ENCODE peak calls at places on chromosomes 7 and 10, in nine cellular contexts. I is NCI-H2081; T is T-helper 1 cell; V is astrocyte of the spinal cord; Q is central memory CD4-positive, alpha-beta T cell; S is CD8-positive, alpha-beta memory T cell; E is AG08395; J is naive thymus-derived CD8-positive, alpha-beta T cell; R is Panc1. Y is an unnamed sample.

GRCh38 chr10:11673346-11674330 is 62.2 kb upstream of the USP6NL start:
- DNase-seq in I (no peak), T (no peak), V (no peak), Q (no peak), S (no peak), E (peak), J (no peak), R (no peak), Y (no peak)

GRCh38 chr7:3194501-3195141 is 106.4 kb upstream of the SDK1 start:
- DNase-seq in I (no peak), T (no peak), V (peak), Q (no peak), S (no peak), E (no peak), J (no peak), R (no peak), Y (peak)

GRCh38 chr10:48255722-48256121 is 18.8 kb downstream of the FRMPD2 start:
- DNase-seq in I (no peak), T (no peak), V (no peak), Q (no peak), S (no peak), E (no peak), J (no peak), R (no peak), Y (no peak)

GRCh38 chr10:132497083-132497680 is 40.4 kb upstream of the INPP5A start:
- DNase-seq in I (no peak), T (no peak), V (no peak), Q (no peak), S (no peak), E (no peak), J (no peak), R (no peak), Y (peak)

GRCh38 chr7:12458520-12459131 is 55.0 kb upstream of the VWDE start:
- DNase-seq in I (peak), T (peak), V (peak), Q (peak), S (peak), E (peak), J (peak), R (no peak), Y (no peak)

GRCh38 chr7:7889791-7890568 is 78.6 kb upstream of the GLCCI1 start:
- DNase-seq in I (no peak), T (no peak), V (no peak), Q (no peak), S (no peak), E (no peak), J (no peak), R (no peak), Y (no peak)

GRCh38 chr10:79927111-79927828 is 21.6 kb downstream of the SFTPD start:
- DNase-seq in I (no peak), T (no peak), V (no peak), Q (no peak), S (no peak), E (no peak), J (no peak), R (no peak), Y (no peak)

GRCh38 chr7:150631084-150631824 is 931 bp downstream of the GIMAP6 start:
- DNase-seq in I (no peak), T (peak), V (no peak), Q (peak), S (peak), E (no peak), J (peak), R (no peak), Y (no peak)

GRCh38 chr7:108062250-108063014 is 59.5 kb upstream of the LAMB1 start:
- DNase-seq in I (no peak), T (no peak), V (no peak), Q (no peak), S (no peak), E (no peak), J (no peak), R (no peak), Y (no peak)

GRCh38 chr10:117448840-117449239 is 73.6 kb upstream of the PDZD8 start:
- DNase-seq in I (peak), T (no peak), V (no peak), Q (no peak), S (no peak), E (no peak), J (no peak), R (no peak), Y (no peak)

GRCh38 chr10:23200586-23200985 is 8.5 kb downstream of the PTF1A start:
- DNase-seq in I (no peak), T (no peak), V (no peak), Q (no peak), S (no peak), E (no peak), J (no peak), R (no peak), Y (no peak)

GRCh38 chr10:1546431-1547110 is 190.8 kb downstream of the ADARB2 start:
- DNase-seq in I (no peak), T (no peak), V (no peak), Q (no peak), S (no peak), E (no peak), J (no peak), R (no peak), Y (no peak)

GRCh38 chr7:128155100-128155763 is 85.8 kb upstream of the LEP start:
- DNase-seq in I (no peak), T (no peak), V (no peak), Q (no peak), S (no peak), E (no peak), J (no peak), R (no peak), Y (peak)

GRCh38 chr7:149071641-149072437 is 18.7 kb downstream of the ZNF786 start:
- DNase-seq in I (no peak), T (peak), V (no peak), Q (peak), S (peak), E (no peak), J (peak), R (no peak), Y (peak)

GRCh38 chr7:26367219-26367711 is 75.6 kb downstream of the SNX10 start:
- DNase-seq in I (no peak), T (no peak), V (no peak), Q (no peak), S (no peak), E (no peak), J (no peak), R (no peak), Y (no peak)

GRCh38 chr7:96021533-96021932 is 249.2 kb downstream of the DYNC1I1 start:
- DNase-seq in I (no peak), T (no peak), V (no peak), Q (no peak), S (no peak), E (no peak), J (no peak), R (no peak), Y (no peak)

GRCh38 chr7:29865526-29865925 is 59.2 kb downstream of the WIPF3 start:
- DNase-seq in I (no peak), T (no peak), V (peak), Q (no peak), S (no peak), E (peak), J (no peak), R (no peak), Y (no peak)

GRCh38 chr7:87600130-87601124 is at the start of gene ABCB1:
- DNase-seq in I (peak), T (peak), V (peak), Q (peak), S (peak), E (peak), J (peak), R (no peak), Y (peak)

GRCh38 chr10:27822286-27822685 is 76.7 kb upstream of the MKX start:
- DNase-seq in I (no peak), T (no peak), V (no peak), Q (no peak), S (no peak), E (peak), J (no peak), R (no peak), Y (no peak)

GRCh38 chr10:111756541-111757061 is 427.0 kb downstream of the GPAM start:
- DNase-seq in I (peak), T (peak), V (peak), Q (no peak), S (no peak), E (peak), J (no peak), R (peak), Y (peak)

GRCh38 chr7:128030999-128031681 is at the start of gene LRRC4:
- DNase-seq in I (no peak), T (peak), V (peak), Q (no peak), S (peak), E (peak), J (no peak), R (no peak), Y (peak)

GRCh38 chr10:129766611-129767550 is 197.2 kb downstream of the EBF3 start:
- DNase-seq in I (no peak), T (no peak), V (no peak), Q (no peak), S (no peak), E (no peak), J (no peak), R (no peak), Y (peak)

GRCh38 chr10:113059001-113059780 is 109.1 kb downstream of the TCF7L2 start:
- DNase-seq in I (no peak), T (no peak), V (peak), Q (no peak), S (no peak), E (peak), J (no peak), R (no peak), Y (peak)

GRCh38 chr7:37062019-37062418 is 337.7 kb upstream of the AOAH start:
- DNase-seq in I (no peak), T (no peak), V (peak), Q (no peak), S (no peak), E (no peak), J (no peak), R (no peak), Y (no peak)

GRCh38 chr7:82015751-82016150 is 245.9 kb upstream of the HGF start:
- DNase-seq in I (peak), T (no peak), V (no peak), Q (no peak), S (no peak), E (no peak), J (no peak), R (no peak), Y (no peak)

GRCh38 chr7:143884978-143885559 is 16.9 kb downstream of the TCAF1 start:
- DNase-seq in I (peak), T (peak), V (peak), Q (no peak), S (no peak), E (peak), J (no peak), R (no peak), Y (peak)

GRCh38 chr7:128361463-128362441 is at the start of gene PRRT4:
- DNase-seq in I (peak), T (peak), V (no peak), Q (peak), S (peak), E (peak), J (peak), R (no peak), Y (no peak)

GRCh38 chr10:83373659-83374058 is 765.6 kb upstream of the GHITM start:
- DNase-seq in I (peak), T (no peak), V (no peak), Q (no peak), S (no peak), E (peak), J (no peak), R (no peak), Y (peak)